ENCODE peak calls at places on chromosomes 5 and 9, in eight cellular contexts. One of them, this sample, is unnamed.

GRCh38 chr9:69193685-69194032 is 19.6 kb downstream of the TJP2 start:
- DNase-seq in A549: no peak
- DNase-seq in GM12878: no peak
- DNase-seq in HepG2: no peak
- DNase-seq in SK-N-SH: peak; percentile 45
- DNase-seq in Panc1: no peak
- DNase-seq in GM23338: peak; percentile 57
- DNase-seq in HCT116: no peak
- DNase-seq in this sample: no peak

GRCh38 chr9:129549139-129549538 is 71.8 kb downstream of the C9orf50 start:
- DNase-seq in HCT116: no peak
- DNase-seq in GM12878: no peak
- DNase-seq in Panc1: no peak
- DNase-seq in A549: no peak
- DNase-seq in SK-N-SH: no peak
- DNase-seq in GM23338: no peak
- DNase-seq in HepG2: peak; percentile 42
- DNase-seq in this sample: no peak

GRCh38 chr5:90874066-90874465 is 315.5 kb downstream of the ADGRV1 start:
- DNase-seq in HCT116: no peak
- DNase-seq in SK-N-SH: no peak
- DNase-seq in HepG2: no peak
- DNase-seq in GM23338: no peak
- DNase-seq in GM12878: no peak
- DNase-seq in Panc1: no peak
- DNase-seq in A549: no peak
- DNase-seq in this sample: no peak

GRCh38 chr9:6152824-6153223 is 62.8 kb upstream of the IL33 start:
- DNase-seq in A549: no peak
- DNase-seq in Panc1: no peak
- DNase-seq in HCT116: no peak
- DNase-seq in GM12878: no peak
- DNase-seq in HepG2: no peak
- DNase-seq in SK-N-SH: no peak
- DNase-seq in GM23338: no peak
- DNase-seq in this sample: no peak

GRCh38 chr9:90515550-90515949 is 127.1 kb downstream of the DIRAS2 start:
- DNase-seq in A549: no peak
- DNase-seq in GM23338: no peak
- DNase-seq in HCT116: no peak
- DNase-seq in Panc1: no peak
- DNase-seq in SK-N-SH: no peak
- DNase-seq in HepG2: no peak
- DNase-seq in GM12878: no peak
- DNase-seq in this sample: no peak

GRCh38 chr9:25935188-25935587 is 256.9 kb upstream of the TUSC1 start:
- DNase-seq in A549: no peak
- DNase-seq in HepG2: no peak
- DNase-seq in Panc1: no peak
- DNase-seq in GM12878: no peak
- DNase-seq in GM23338: no peak
- DNase-seq in SK-N-SH: no peak
- DNase-seq in HCT116: no peak
- DNase-seq in this sample: no peak

GRCh38 chr9:124664143-124664542 is 107.0 kb downstream of the NR6A1 start:
- DNase-seq in Panc1: no peak
- DNase-seq in GM23338: no peak
- DNase-seq in HCT116: no peak
- DNase-seq in GM12878: no peak
- DNase-seq in SK-N-SH: no peak
- DNase-seq in HepG2: no peak
- DNase-seq in A549: no peak
- DNase-seq in this sample: no peak

GRCh38 chr5:103466494-103466893 is 96.1 kb downstream of the NUDT12 start:
- DNase-seq in A549: no peak
- DNase-seq in HCT116: no peak
- DNase-seq in HepG2: no peak
- DNase-seq in GM23338: no peak
- DNase-seq in SK-N-SH: no peak
- DNase-seq in Panc1: no peak
- DNase-seq in GM12878: no peak
- DNase-seq in this sample: no peak

GRCh38 chr9:134774991-134775540 is 105.5 kb upstream of the FCN2 start:
- DNase-seq in GM12878: no peak
- DNase-seq in HCT116: no peak
- DNase-seq in GM23338: no peak
- DNase-seq in HepG2: no peak
- DNase-seq in SK-N-SH: peak; percentile 65
- DNase-seq in A549: no peak
- DNase-seq in Panc1: no peak
- DNase-seq in this sample: no peak

GRCh38 chr9:83981126-83981871 is 694 bp downstream of the RMI1 start:
- DNase-seq in GM12878: no peak
- DNase-seq in HCT116: no peak
- DNase-seq in A549: peak; percentile 52
- DNase-seq in SK-N-SH: peak; percentile 48
- DNase-seq in HepG2: no peak
- DNase-seq in GM23338: peak; percentile 47
- DNase-seq in Panc1: no peak
- DNase-seq in this sample: no peak

GRCh38 chr5:92801921-92802320 is 779.1 kb downstream of the NR2F1-AS1 start:
- DNase-seq in Panc1: no peak
- DNase-seq in A549: no peak
- DNase-seq in GM12878: no peak
- DNase-seq in GM23338: no peak
- DNase-seq in HepG2: peak; percentile 36
- DNase-seq in SK-N-SH: no peak
- DNase-seq in HCT116: no peak
- DNase-seq in this sample: no peak
- TF ChIP-seq REST in Panc1: no peak
- TF ChIP-seq REST in A549: no peak
- TF ChIP-seq REST in GM12878: no peak
- TF ChIP-seq REST in GM23338: no peak
- TF ChIP-seq REST in HepG2: no peak
- TF ChIP-seq REST in SK-N-SH: no peak
- TF ChIP-seq REST in HCT116: no peak
- TF ChIP-seq REST in this sample: no peak

GRCh38 chr9:99185328-99185632 is 36.5 kb downstream of the ALG2 start:
- DNase-seq in Panc1: no peak
- DNase-seq in HepG2: no peak
- DNase-seq in HCT116: no peak
- DNase-seq in SK-N-SH: no peak
- DNase-seq in GM23338: no peak
- DNase-seq in A549: no peak
- DNase-seq in GM12878: no peak
- DNase-seq in this sample: no peak

GRCh38 chr9:99189186-99189585 is 32.6 kb downstream of the ALG2 start:
- DNase-seq in SK-N-SH: no peak
- DNase-seq in HepG2: no peak
- DNase-seq in GM12878: no peak
- DNase-seq in HCT116: no peak
- DNase-seq in Panc1: no peak
- DNase-seq in GM23338: no peak
- DNase-seq in A549: no peak
- DNase-seq in this sample: no peak

GRCh38 chr9:99185904-99186303 is 35.8 kb downstream of the ALG2 start:
- DNase-seq in GM12878: no peak
- DNase-seq in HepG2: no peak
- DNase-seq in Panc1: no peak
- DNase-seq in GM23338: no peak
- DNase-seq in A549: no peak
- DNase-seq in SK-N-SH: peak; percentile 46
- DNase-seq in HCT116: no peak
- DNase-seq in this sample: no peak

GRCh38 chr9:99184427-99185327 is 37.1 kb downstream of the ALG2 start:
- DNase-seq in HepG2: peak; percentile 80
- DNase-seq in GM23338: peak; percentile 97
- DNase-seq in A549: peak; percentile 78
- DNase-seq in HCT116: peak; percentile 74
- DNase-seq in GM12878: peak; percentile 80
- DNase-seq in Panc1: peak; percentile 54
- DNase-seq in SK-N-SH: peak; percentile 77
- DNase-seq in this sample: peak; percentile 64

GRCh38 chr9:99187311-99187710 is 34.4 kb downstream of the ALG2 start:
- DNase-seq in HepG2: no peak
- DNase-seq in Panc1: no peak
- DNase-seq in GM12878: no peak
- DNase-seq in A549: no peak
- DNase-seq in GM23338: no peak
- DNase-seq in HCT116: no peak
- DNase-seq in SK-N-SH: no peak
- DNase-seq in this sample: no peak
- TF ChIP-seq REST in HepG2: no peak
- TF ChIP-seq REST in Panc1: no peak
- TF ChIP-seq REST in GM12878: no peak
- TF ChIP-seq REST in A549: no peak
- TF ChIP-seq REST in GM23338: no peak
- TF ChIP-seq REST in HCT116: no peak
- TF ChIP-seq REST in SK-N-SH: no peak
- TF ChIP-seq REST in this sample: no peak

GRCh38 chr9:99029083-99029482 is 75.8 kb upstream of the TGFBR1 start:
- DNase-seq in Panc1: no peak
- DNase-seq in GM12878: no peak
- DNase-seq in HCT116: no peak
- DNase-seq in SK-N-SH: no peak
- DNase-seq in A549: no peak
- DNase-seq in GM23338: no peak
- DNase-seq in HepG2: no peak
- DNase-seq in this sample: no peak

GRCh38 chr9:99030610-99031009 is 74.3 kb upstream of the TGFBR1 start:
- DNase-seq in GM23338: no peak
- DNase-seq in HCT116: no peak
- DNase-seq in SK-N-SH: no peak
- DNase-seq in HepG2: no peak
- DNase-seq in Panc1: no peak
- DNase-seq in GM12878: no peak
- DNase-seq in A549: no peak
- DNase-seq in this sample: no peak

GRCh38 chr9:99031319-99031718 is 73.6 kb upstream of the TGFBR1 start:
- DNase-seq in HCT116: no peak
- DNase-seq in GM23338: no peak
- DNase-seq in SK-N-SH: no peak
- DNase-seq in HepG2: no peak
- DNase-seq in GM12878: no peak
- DNase-seq in A549: no peak
- DNase-seq in Panc1: no peak
- DNase-seq in this sample: no peak

GRCh38 chr9:99031994-99032393 is 72.9 kb upstream of the TGFBR1 start:
- DNase-seq in HepG2: no peak
- DNase-seq in SK-N-SH: no peak
- DNase-seq in HCT116: no peak
- DNase-seq in GM12878: no peak
- DNase-seq in GM23338: no peak
- DNase-seq in Panc1: no peak
- DNase-seq in A549: no peak
- DNase-seq in this sample: no peak

DNA sequence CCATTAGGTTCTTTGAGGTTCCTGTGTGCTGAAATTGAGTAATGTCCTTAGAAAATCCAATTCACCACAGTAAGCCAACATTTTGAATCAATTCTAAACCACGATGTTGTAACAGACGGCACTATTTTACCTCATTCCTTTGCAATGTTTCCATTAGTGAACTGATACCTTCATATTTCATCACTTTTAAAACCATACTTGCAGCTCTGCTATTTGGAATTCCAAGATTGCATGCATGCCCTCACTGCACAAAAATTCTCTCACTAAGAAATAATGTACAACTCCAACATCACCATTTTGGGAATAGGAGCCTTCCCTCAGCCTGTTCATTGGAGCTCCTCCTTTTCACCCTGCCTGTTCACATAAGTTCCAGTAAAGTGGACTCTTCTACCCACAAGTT is 74.8 kb upstream of the TGFBR1 start:
- DNase-seq in GM23338: no peak
- DNase-seq in HCT116: no peak
- DNase-seq in HepG2: no peak
- DNase-seq in A549: no peak
- DNase-seq in GM12878: no peak
- DNase-seq in Panc1: no peak
- DNase-seq in SK-N-SH: no peak
- DNase-seq in this sample: peak; percentile 94
- TF ChIP-seq REST in GM23338: no peak
- TF ChIP-seq REST in HCT116: no peak
- TF ChIP-seq REST in HepG2: no peak
- TF ChIP-seq REST in A549: no peak
- TF ChIP-seq REST in GM12878: no peak
- TF ChIP-seq REST in Panc1: no peak
- TF ChIP-seq REST in SK-N-SH: no peak
- TF ChIP-seq REST in this sample: no peak

GRCh38 chr5:122154491-122154890 is 25.1 kb downstream of the ZNF474 start:
- DNase-seq in HCT116: no peak
- DNase-seq in SK-N-SH: no peak
- DNase-seq in Panc1: no peak
- DNase-seq in A549: no peak
- DNase-seq in HepG2: no peak
- DNase-seq in GM23338: no peak
- DNase-seq in GM12878: no peak
- DNase-seq in this sample: no peak

GRCh38 chr5:122154910-122155309 is 25.6 kb downstream of the ZNF474 start:
- DNase-seq in GM23338: no peak
- DNase-seq in HepG2: no peak
- DNase-seq in SK-N-SH: no peak
- DNase-seq in Panc1: no peak
- DNase-seq in HCT116: no peak
- DNase-seq in A549: no peak
- DNase-seq in GM12878: no peak
- DNase-seq in this sample: no peak

GRCh38 chr5:122153230-122153629 is 23.9 kb downstream of the ZNF474 start:
- DNase-seq in Panc1: no peak
- DNase-seq in HepG2: no peak
- DNase-seq in GM23338: no peak
- DNase-seq in HCT116: no peak
- DNase-seq in GM12878: no peak
- DNase-seq in A549: no peak
- DNase-seq in SK-N-SH: no peak
- DNase-seq in this sample: no peak

GRCh38 chr5:122153774-122154173 is 24.4 kb downstream of the ZNF474 start:
- DNase-seq in Panc1: no peak
- DNase-seq in HepG2: no peak
- DNase-seq in HCT116: no peak
- DNase-seq in A549: no peak
- DNase-seq in GM12878: no peak
- DNase-seq in GM23338: no peak
- DNase-seq in SK-N-SH: no peak
- DNase-seq in this sample: no peak

DNA sequence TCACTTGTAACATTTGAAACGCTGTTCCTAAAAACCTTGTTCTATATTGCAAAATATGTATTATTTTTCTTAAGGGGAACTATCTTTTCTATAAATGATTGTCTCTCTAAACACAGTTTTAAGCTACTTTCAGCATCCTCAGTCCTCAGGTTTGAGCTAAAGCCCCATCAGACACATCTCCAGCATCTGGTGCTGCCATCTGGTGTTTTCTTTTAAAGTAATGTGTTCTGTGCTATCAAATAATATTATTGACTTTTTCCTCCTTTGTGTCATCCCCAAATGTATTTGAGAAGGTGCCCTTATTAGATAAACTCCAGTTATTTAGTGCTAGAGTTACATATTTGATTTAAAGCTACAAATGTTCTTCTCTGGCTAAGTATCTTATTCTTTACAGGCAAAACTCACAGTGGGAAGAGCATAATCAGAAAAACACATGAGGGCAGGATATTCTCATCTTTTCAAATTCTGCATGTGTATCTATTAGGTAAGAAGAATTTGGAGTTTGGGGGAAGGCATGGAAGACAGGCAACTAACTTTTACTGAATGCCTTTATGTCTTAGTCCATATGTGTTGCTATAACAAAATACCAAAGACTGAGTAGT is 27.5 kb downstream of the ZNF474 start:
- DNase-seq in GM12878: no peak
- DNase-seq in HCT116: peak; percentile 18
- DNase-seq in HepG2: peak; percentile 11
- DNase-seq in A549: no peak
- DNase-seq in SK-N-SH: peak; percentile 55
- DNase-seq in Panc1: no peak
- DNase-seq in GM23338: peak; percentile 65
- DNase-seq in this sample: no peak
- TF ChIP-seq REST in GM12878: no peak
- TF ChIP-seq REST in HCT116: no peak
- TF ChIP-seq REST in HepG2: no peak
- TF ChIP-seq REST in A549: no peak
- TF ChIP-seq REST in SK-N-SH: no peak
- TF ChIP-seq REST in Panc1: no peak
- TF ChIP-seq REST in GM23338: no peak
- TF ChIP-seq REST in this sample: no peak